ENCODE peak calls at places on chromosomes 4 and X, in six cellular contexts. N is fibroblast of lung, C is pancreas, Y is transverse colon, J is aorta, Q is heart left ventricle. P is an unnamed sample. For H3K36me3 and H3K4me1, the result is how much of the 10 kb centered on the place peaks cover.

GRCh38 chr4:119653990-119654389 is 25.4 kb upstream of the PDE5A start:
- DNase-seq in Y (no peak), N (no peak), Q (no peak), J (no peak), C (no peak), P (no peak)

GRCh38 chr4:143247866-143248265 is 63.1 kb downstream of the USP38 start:
- DNase-seq in C (no peak), J (no peak), N (no peak), Y (no peak), Q (no peak), P (no peak)

GRCh38 chrX:133495464-133496391 is 80.4 kb upstream of the GPC4 start:
- DNase-seq in N (peak), J (no peak), Y (peak), C (no peak), Q (no peak), P (no peak)

GRCh38 chrX:32687379-32687778 is 524.0 kb downstream of the DMD start:
- DNase-seq in Q (no peak), Y (no peak), J (no peak), N (no peak), C (no peak), P (no peak)

GRCh38 chrX:153507484-153508178 is 9.8 kb upstream of the ATP2B3 start:
- DNase-seq in Y (peak), N (peak), J (peak), Q (peak), C (peak), P (peak)

GRCh38 chrX:155070038-155070437 is 898 bp downstream of the CMC4 start:
- DNase-seq in C (no peak), N (no peak), J (no peak), Q (no peak), Y (no peak), P (no peak)

GRCh38 chrX:12981880-12982279 is 7.0 kb downstream of the TMSB4X start:
- DNase-seq in Q (no peak), N (no peak), J (no peak), Y (no peak), C (no peak), P (no peak)

GRCh38 chrX:24301806-24302205 is 12.1 kb downstream of the SUPT20HL2 start:
- DNase-seq in C (no peak), Y (no peak), Q (no peak), N (no peak), J (no peak), P (no peak)

GRCh38 chr4:64272432-64272831 is 136.8 kb downstream of the TECRL start:
- DNase-seq in Y (no peak), J (peak), Q (peak), C (peak), N (no peak), P (no peak)

GRCh38 chrX:115642895-115643530 is 82.0 kb downstream of the PLS3 start:
- DNase-seq in C (no peak), Q (no peak), Y (peak), N (peak), J (no peak), P (peak)

GRCh38 chrX:155086202-155086840 is 15.0 kb downstream of the BRCC3 start:
- DNase-seq in J (no peak), C (no peak), Y (peak), Q (no peak), N (no peak), P (peak)

GRCh38 chrX:152930516-152930915 is 32.6 kb downstream of the ZNF185 start:
- DNase-seq in J (peak), N (no peak), Q (no peak), Y (no peak), C (no peak), P (no peak)

GRCh38 chr4:40121515-40121914 is 64.9 kb downstream of the N4BP2 start:
- DNase-seq in Y (no peak), J (no peak), N (peak), Q (no peak), C (no peak), P (no peak)

GRCh38 chr4:178554352-178554751 is 1112.1 kb upstream of the AGA start:
- DNase-seq in C (no peak), N (no peak), J (no peak), Q (no peak), Y (no peak), P (no peak)

GRCh38 chr4:41452484-41453225 is 85.3 kb upstream of the LIMCH1 start:
- DNase-seq in Y (no peak), Q (no peak), J (no peak), N (no peak), C (no peak), P (no peak)

GRCh38 chrX:18938710-18939109 is 45.2 kb downstream of the PHKA2 start:
- DNase-seq in C (no peak), N (peak), Q (no peak), J (no peak), Y (no peak), P (no peak)

GRCh38 chr4:3045500-3045850 is 28.9 kb downstream of the HTT-AS start:
- DNase-seq in Y (peak), N (peak), C (no peak), J (no peak), Q (peak), P (no peak)

GRCh38 chr4:38762560-38762959 is 20.2 kb downstream of the TLR10 start:
- DNase-seq in J (no peak), N (no peak), Y (no peak), Q (no peak), C (no peak), P (no peak)

GRCh38 chrX:20265726-20266681 is 705 bp downstream of the RPS6KA3 start:
- DNase-seq in Y (peak), J (peak), Q (peak), N (peak), C (peak), P (peak)

GRCh38 chr4:34094114-34094513 is 2150.2 kb downstream of the ARAP2 start:
- DNase-seq in N (no peak), Y (no peak), J (no peak), Q (no peak), C (no peak), P (no peak)

GRCh38 chrX:67545772-67546495 is 2.1 kb downstream of the AR start:
- DNase-seq in Q (peak), Y (no peak), C (peak), J (peak), N (peak), P (no peak)

GRCh38 chr4:163505374-163505773 is 10.9 kb downstream of the TMA16 start:
- DNase-seq in N (peak), C (no peak), Y (no peak), J (no peak), Q (no peak), P (no peak)

GRCh38 chrX:47501226-47502071 is 18.4 kb upstream of the ZNF41 start:
- DNase-seq in Y (no peak), N (peak), J (no peak), C (no peak), Q (no peak), P (no peak)

GRCh38 chrX:106401965-106402559 is 209.7 kb upstream of the RADX start:
- DNase-seq in C (no peak), Y (peak), Q (no peak), N (no peak), J (no peak), P (no peak)

GRCh38 chrX:129939986-129940385 is 34.0 kb downstream of the UTP14A start:
- DNase-seq in Q (no peak), N (no peak), J (no peak), C (no peak), Y (no peak), P (no peak)

GRCh38 chr4:26150948-26151347 is 169.9 kb upstream of the RBPJ start:
- DNase-seq in Y (no peak), J (no peak), N (peak), C (no peak), Q (peak), P (no peak)

GRCh38 chr4:153223418-153223792 is 19.2 kb downstream of the TRIM2 start:
- DNase-seq in N (no peak), Q (no peak), Y (no peak), J (no peak), C (no peak), P (no peak)

GRCh38 chr4:88062311-88062710 is 54.9 kb downstream of the PKD2 start:
- DNase-seq in J (no peak), Q (no peak), N (no peak), C (no peak), Y (no peak), P (no peak)

GRCh38 chr4:88060431-88060830 is 53.0 kb downstream of the PKD2 start:
- DNase-seq in Y (no peak), C (no peak), Q (no peak), J (no peak), N (peak), P (no peak)

GRCh38 chr4:88062843-88063242 is 55.4 kb downstream of the PKD2 start:
- DNase-seq in Y (no peak), N (no peak), C (no peak), J (no peak), Q (no peak), P (no peak)

GRCh38 chr4:88058295-88058694 is 50.9 kb downstream of the PKD2 start:
- DNase-seq in Y (no peak), Q (no peak), C (no peak), N (no peak), J (no peak), P (no peak)

GRCh38 chr4:88059781-88060180 is 52.3 kb downstream of the PKD2 start:
- DNase-seq in Q (no peak), J (no peak), N (no peak), C (no peak), Y (no peak), P (no peak)
- H3K36me3 ChIP-seq in Q (under half), J (under half), N (under half), C (under half), Y (under half), P (under half)

GRCh38 chr4:147830102-147830463 is 98.2 kb downstream of the ARHGAP10 start:
- DNase-seq in N (no peak), J (no peak), Q (no peak), C (no peak), Y (no peak), P (no peak)

GRCh38 chr4:147826288-147826646 is 94.4 kb downstream of the ARHGAP10 start:
- DNase-seq in Y (no peak), C (peak), N (no peak), Q (no peak), J (no peak), P (no peak)

GRCh38 chr4:147829401-147830101 is 97.7 kb downstream of the ARHGAP10 start:
- DNase-seq in Q (peak), Y (peak), N (no peak), J (peak), C (no peak), P (no peak)

GRCh38 chr4:147830987-147831386 is 99.1 kb downstream of the ARHGAP10 start:
- DNase-seq in Q (no peak), Y (no peak), C (no peak), N (peak), J (no peak), P (no peak)

DNA sequence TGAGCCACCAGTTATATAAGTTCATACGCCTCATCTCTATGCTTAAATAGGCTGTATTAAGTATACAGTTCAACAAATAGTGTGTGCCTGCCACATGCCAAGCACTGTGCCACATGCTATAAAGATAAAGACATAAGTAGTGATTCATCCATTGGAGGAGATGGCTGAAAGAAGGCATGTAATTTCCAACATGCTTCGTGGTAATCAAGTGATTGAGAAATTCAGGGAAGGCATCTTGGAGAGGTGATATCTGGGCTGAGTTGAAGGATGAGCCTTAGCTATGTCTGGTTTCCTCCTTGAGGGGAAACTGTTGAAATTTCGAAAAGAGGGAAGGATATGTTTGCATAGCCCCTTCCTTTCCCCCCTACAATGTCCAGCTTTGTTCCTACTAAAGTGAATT is 96.5 kb downstream of the ARHGAP10 start:
- DNase-seq in J (no peak), Y (no peak), C (no peak), N (peak), Q (no peak), P (no peak)
- H3K4me1 ChIP-seq in J (under half), Y (under half), C (under half), N (under half), Q (half or more), P (under half)

GRCh38 chr4:142194905-142195304 is 558.5 kb downstream of the IL15 start:
- DNase-seq in Y (no peak), Q (no peak), C (no peak), J (no peak), N (peak), P (no peak)
- H3K36me3 ChIP-seq in Y (under half), Q (under half), C (under half), J (under half), N (under half), P (under half)

GRCh38 chr4:76216975-76217814 is 3.6 kb upstream of the SCARB2 start:
- DNase-seq in Y (no peak), J (no peak), Q (no peak), N (no peak), C (no peak), P (no peak)
- H3K4me1 ChIP-seq in Y (under half), J (under half), Q (under half), N (under half), C (under half), P (half or more)

DNA sequence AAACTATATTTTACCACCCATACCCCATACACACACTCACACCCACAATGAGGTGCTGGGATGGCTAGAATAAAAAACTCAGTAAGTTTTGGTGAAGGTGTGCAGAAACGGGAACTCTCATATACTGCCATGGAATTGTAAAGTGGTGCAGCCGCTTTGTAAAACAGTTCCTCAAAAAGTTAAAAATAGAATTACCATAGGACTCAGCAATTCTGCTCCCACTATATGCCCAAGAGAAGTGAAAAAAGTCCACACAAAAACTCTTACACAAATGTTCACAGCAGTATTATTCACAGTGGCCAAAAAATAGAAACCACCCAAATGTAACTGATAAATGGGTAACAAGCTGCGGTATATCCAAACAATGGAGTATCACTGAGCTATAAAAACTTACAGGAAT is 6.5 kb downstream of the CENPU start:
- DNase-seq in J (no peak), Q (no peak), C (no peak), Y (no peak), N (no peak), P (no peak)
- H3K36me3 ChIP-seq in J (under half), Q (under half), C (under half), Y (under half), N (under half), P (under half)

GRCh38 chr4:78651250-78651860 is 99.8 kb downstream of the ANXA3 start:
- DNase-seq in C (no peak), J (no peak), N (no peak), Q (no peak), Y (no peak), P (no peak)

GRCh38 chr4:78650106-78651021 is 98.8 kb downstream of the ANXA3 start:
- DNase-seq in N (peak), Y (no peak), C (no peak), J (no peak), Q (no peak), P (no peak)

GRCh38 chr4:78654809-78655208 is 103.2 kb downstream of the ANXA3 start:
- DNase-seq in N (peak), C (no peak), Y (no peak), Q (no peak), J (no peak), P (no peak)

GRCh38 chr4:78652282-78652876 is 100.8 kb downstream of the ANXA3 start:
- DNase-seq in N (peak), C (no peak), J (no peak), Y (no peak), Q (no peak), P (no peak)

GRCh38 chr4:78653655-78654054 is 102.1 kb downstream of the ANXA3 start:
- DNase-seq in Y (no peak), C (no peak), Q (no peak), J (no peak), N (peak), P (no peak)
- H3K4me1 ChIP-seq in Y (under half), C (under half), Q (half or more), J (under half), N (under half), P (under half)

GRCh38 chr4:47729086-47729763 is 108.6 kb downstream of the CORIN start:
- DNase-seq in J (no peak), Y (no peak), Q (no peak), C (no peak), N (no peak), P (no peak)
- H3K36me3 ChIP-seq in J (under half), Y (under half), Q (under half), C (under half), N (under half), P (under half)

GRCh38 chrX:10112510-10112909 is 44.3 kb upstream of the CLCN4 start:
- DNase-seq in N (no peak), Q (no peak), C (no peak), Y (no peak), J (no peak), P (no peak)
- H3K4me1 ChIP-seq in N (under half), Q (under half), C (under half), Y (under half), J (under half), P (under half)

GRCh38 chr4:139054791-139055376 is 39.3 kb downstream of the NOCT start:
- DNase-seq in C (no peak), J (no peak), Q (no peak), Y (no peak), N (peak), P (peak)

GRCh38 chr4:139050436-139050835 is 34.9 kb downstream of the NOCT start:
- DNase-seq in J (no peak), Q (no peak), Y (no peak), C (no peak), N (peak), P (no peak)

DNA sequence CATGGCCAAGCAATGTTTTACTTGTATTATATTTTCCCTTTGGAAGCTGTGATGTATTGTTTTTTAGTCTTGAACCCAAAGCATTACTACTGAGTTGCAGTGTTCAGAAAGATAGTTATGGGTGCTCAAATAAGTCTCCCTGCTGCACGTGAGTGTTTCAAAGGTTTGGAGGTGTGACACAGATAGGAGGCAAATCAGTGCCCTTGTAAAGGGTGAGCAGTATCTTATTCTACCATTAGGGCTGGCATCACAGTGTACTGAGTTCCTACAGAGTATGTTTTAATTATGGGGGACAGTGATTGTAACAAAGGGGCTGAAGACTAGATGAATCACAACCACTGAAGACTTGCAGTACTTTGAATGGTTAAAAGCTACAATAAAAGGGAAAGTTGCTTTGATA is 38.3 kb downstream of the NOCT start:
- DNase-seq in J (no peak), Y (no peak), N (no peak), Q (no peak), C (no peak), P (no peak)
- H3K36me3 ChIP-seq in J (under half), Y (under half), N (under half), Q (under half), C (under half), P (under half)

P was measured in Caco-2.